ENCODE peak calls at places on chromosomes 12 and 14, in ten cellular contexts. V is astrocyte of the cerebellum, O is B cell, L is K562, K is choroid plexus epithelial cell, H is AG10803, J is AG04450, P is OCI-LY7, Y is left ventricle myocardium inferior, N is PC-3. G is an unnamed sample.

GRCh38 chr12:109583733-109584132 is 10.1 kb downstream of the MVK start:
- DNase-seq in O (no peak), L (no peak), Y (no peak), N (no peak), K (no peak), P (no peak), H (no peak), V (no peak), J (no peak), G (no peak)

GRCh38 chr12:14207946-14208612 is 157.4 kb upstream of the ATF7IP start:
- DNase-seq in P (no peak), H (no peak), L (no peak), J (no peak), Y (no peak), V (no peak), O (no peak), N (peak), K (no peak), G (no peak)

GRCh38 chr12:49541140-49541861 is 2.5 kb downstream of the KCNH3 start:
- DNase-seq in H (no peak), P (no peak), Y (no peak), N (no peak), O (peak), L (no peak), V (no peak), K (no peak), J (no peak), G (no peak)

GRCh38 chr12:101855364-101855884 is 22.0 kb upstream of the DRAM1 start:
- DNase-seq in Y (no peak), L (peak), V (no peak), H (peak), P (no peak), N (no peak), K (peak), J (no peak), O (no peak), G (no peak)

GRCh38 chr12:23049180-23049579 is 424.2 kb downstream of the ETNK1 start:
- DNase-seq in K (peak), L (no peak), H (no peak), Y (no peak), N (no peak), P (peak), O (no peak), V (no peak), J (no peak), G (no peak)

GRCh38 chr14:65847065-65847847 is 434.7 kb downstream of the FUT8 start:
- DNase-seq in P (peak), H (no peak), V (no peak), L (no peak), K (no peak), O (peak), N (no peak), Y (no peak), J (no peak), G (no peak)

GRCh38 chr14:24695265-24696241 is 61.6 kb upstream of the GZMB start:
- DNase-seq in O (no peak), K (no peak), N (no peak), V (no peak), P (peak), H (no peak), L (no peak), J (no peak), Y (no peak), G (no peak)

GRCh38 chr12:104557488-104558195 is 100.9 kb downstream of the CHST11 start:
- DNase-seq in Y (no peak), H (no peak), P (no peak), V (no peak), L (no peak), K (no peak), N (no peak), O (no peak), J (no peak), G (no peak)

GRCh38 chr14:89166650-89167049 is 250.4 kb downstream of the FOXN3 start:
- DNase-seq in L (no peak), N (no peak), P (no peak), V (no peak), O (no peak), H (no peak), J (no peak), K (no peak), Y (no peak), G (no peak)

GRCh38 chr12:68237068-68237467 is 11.5 kb upstream of the IL26 start:
- DNase-seq in V (no peak), K (peak), H (no peak), J (no peak), N (no peak), P (no peak), Y (no peak), O (no peak), L (no peak), G (no peak)

GRCh38 chr14:37579250-37579649 is 15.8 kb downstream of the FOXA1 start:
- DNase-seq in H (no peak), K (no peak), N (no peak), O (no peak), J (no peak), L (no peak), P (no peak), Y (no peak), V (no peak), G (no peak)

GRCh38 chr12:116320839-116321238 is 43.3 kb upstream of the MED13L start:
- DNase-seq in V (no peak), H (peak), K (no peak), L (no peak), P (no peak), N (peak), Y (no peak), J (no peak), O (no peak), G (no peak)

GRCh38 chr12:78697817-78698415 is 166.7 kb upstream of the SYT1 start:
- DNase-seq in L (no peak), K (peak), H (no peak), J (no peak), N (peak), O (no peak), P (no peak), V (no peak), Y (no peak), G (no peak)

GRCh38 chr12:49876070-49876469 is 27.6 kb downstream of the FAIM2 start:
- DNase-seq in L (no peak), P (no peak), H (no peak), O (no peak), Y (no peak), K (no peak), V (no peak), N (no peak), J (no peak), G (no peak)

GRCh38 chr12:112549031-112549430 is 130.3 kb downstream of the PTPN11 start:
- DNase-seq in V (no peak), Y (no peak), K (no peak), O (no peak), H (no peak), N (no peak), P (no peak), L (no peak), J (no peak), G (no peak)

GRCh38 chr12:53660064-53660463 is 15.8 kb downstream of the ATP5MC2 start:
- DNase-seq in V (no peak), Y (no peak), L (peak), N (no peak), J (no peak), O (no peak), H (peak), P (no peak), K (peak), G (no peak)

GRCh38 chr14:50875359-50876090 is 3.7 kb downstream of the ABHD12B start:
- DNase-seq in V (peak), O (peak), J (no peak), H (peak), L (no peak), N (no peak), K (peak), Y (no peak), P (peak), G (no peak)

GRCh38 chr14:52076334-52076733 is 7.5 kb upstream of the NID2 start:
- DNase-seq in K (no peak), J (no peak), H (peak), O (no peak), L (no peak), P (no peak), Y (no peak), V (no peak), N (peak), G (no peak)

GRCh38 chr12:51326762-51327439 is 2.9 kb upstream of the BIN2 start:
- DNase-seq in L (peak), H (peak), K (peak), V (no peak), N (peak), P (peak), Y (no peak), O (peak), J (no peak), G (no peak)

GRCh38 chr12:49043856-49044258 is 16.7 kb downstream of the KMT2D start:
- DNase-seq in V (peak), Y (peak), K (peak), N (peak), H (peak), P (peak), J (no peak), L (peak), O (peak), G (no peak)

GRCh38 chr12:105076098-105076497 is 8.2 kb downstream of the ALDH1L2 start:
- DNase-seq in H (peak), L (no peak), K (peak), Y (no peak), P (no peak), V (no peak), J (no peak), O (no peak), N (peak), G (peak)

GRCh38 chr14:103627073-103628025 is 1.7 kb upstream of the KLC1 start:
- DNase-seq in K (no peak), N (peak), L (no peak), V (no peak), P (no peak), O (no peak), J (no peak), Y (no peak), H (no peak), G (no peak)

GRCh38 chr12:89880695-89881350 is 172.2 kb upstream of the ATP2B1 start:
- DNase-seq in K (no peak), P (peak), L (no peak), O (peak), Y (no peak), N (no peak), H (no peak), J (no peak), V (no peak), G (no peak)

GRCh38 chr14:71988954-71989353 is 56.7 kb downstream of the RGS6 start:
- DNase-seq in J (no peak), P (no peak), Y (peak), O (no peak), H (no peak), N (no peak), K (no peak), L (no peak), V (no peak), G (no peak)

GRCh38 chr12:113788020-113788856 is 177.9 kb downstream of the RBM19 start:
- DNase-seq in N (peak), O (no peak), Y (no peak), V (no peak), J (no peak), L (no peak), K (peak), P (no peak), H (peak), G (no peak)

GRCh38 chr14:63752449-63753169 is 24.7 kb upstream of the SGPP1 start:
- DNase-seq in L (no peak), V (peak), H (peak), J (peak), Y (no peak), N (peak), P (no peak), O (no peak), K (peak), G (no peak)

GRCh38 chr14:81031488-81031887 is 76.1 kb downstream of the TSHR start:
- DNase-seq in P (no peak), V (no peak), L (no peak), J (no peak), K (no peak), H (no peak), N (no peak), O (no peak), Y (no peak), G (no peak)

GRCh38 chr14:24243336-24243836 is 963 bp upstream of the TINF2 start:
- DNase-seq in P (peak), V (no peak), J (no peak), O (peak), L (no peak), N (peak), Y (no peak), K (peak), H (no peak), G (no peak)

GRCh38 chr14:101791919-101792572 is 30.5 kb downstream of the PPP2R5C start:
- DNase-seq in J (peak), V (peak), H (peak), N (peak), P (peak), K (peak), L (no peak), O (peak), Y (no peak), G (peak)

GRCh38 chr14:51442513-51443175 is 202.6 kb downstream of the TMX1 start:
- DNase-seq in L (no peak), V (peak), N (peak), O (no peak), J (peak), Y (no peak), H (peak), K (peak), P (no peak), G (peak)

GRCh38 chr12:58443273-58443980 is 476.9 kb downstream of the LRIG3 start:
- DNase-seq in N (peak), O (no peak), K (peak), L (no peak), J (no peak), H (peak), Y (no peak), P (peak), V (no peak), G (no peak)

GRCh38 chr14:97368900-97369564 is 571.9 kb downstream of the VRK1 start:
- DNase-seq in J (no peak), Y (no peak), V (no peak), P (no peak), N (no peak), K (no peak), L (no peak), O (no peak), H (no peak), G (no peak)

GRCh38 chr12:104590002-104590401 is 133.3 kb downstream of the CHST11 start:
- DNase-seq in V (no peak), K (no peak), O (no peak), H (no peak), J (no peak), N (no peak), L (no peak), Y (no peak), P (no peak), G (no peak)

GRCh38 chr12:58745348-58746125 is 174.8 kb downstream of the LRIG3 start:
- DNase-seq in N (peak), Y (no peak), V (no peak), O (no peak), P (no peak), K (no peak), H (no peak), J (no peak), L (no peak), G (no peak)

GRCh38 chr12:123126294-123127144 is 24.4 kb downstream of the PITPNM2 start:
- DNase-seq in H (peak), V (peak), L (peak), O (no peak), N (peak), K (peak), P (no peak), Y (no peak), J (peak), G (peak)

GRCh38 chr14:103897075-103897947 is 30.9 kb upstream of the TDRD9 start:
- DNase-seq in N (no peak), P (no peak), H (no peak), K (no peak), Y (peak), O (no peak), V (no peak), L (no peak), J (no peak), G (no peak)

GRCh38 chr14:32374155-32374554 is 45.1 kb downstream of the AKAP6 start:
- DNase-seq in K (peak), Y (no peak), H (no peak), P (no peak), V (no peak), L (no peak), J (no peak), O (no peak), N (peak), G (no peak)

GRCh38 chr12:124667671-124668337 is 100.4 kb upstream of the NCOR2 start:
- DNase-seq in O (no peak), K (no peak), J (no peak), N (no peak), H (no peak), Y (no peak), V (no peak), L (no peak), P (no peak), G (no peak)

GRCh38 chr12:644818-645552 is 18.3 kb downstream of the NINJ2 start:
- DNase-seq in K (peak), J (no peak), V (peak), O (no peak), P (no peak), L (no peak), H (peak), N (no peak), Y (no peak), G (no peak)

GRCh38 chr12:644293-644639 is 19.0 kb downstream of the NINJ2 start:
- DNase-seq in V (no peak), Y (no peak), N (no peak), K (no peak), L (no peak), H (no peak), J (no peak), O (no peak), P (no peak), G (no peak)

GRCh38 chr12:643478-644292 is 19.6 kb downstream of the NINJ2 start:
- DNase-seq in V (no peak), K (no peak), N (no peak), P (peak), Y (peak), O (peak), H (peak), L (peak), J (no peak), G (no peak)

GRCh38 chr12:645563-646071 is 17.6 kb downstream of the NINJ2 start:
- DNase-seq in V (no peak), J (no peak), K (peak), O (no peak), H (peak), L (no peak), N (peak), Y (peak), P (no peak), G (no peak)

GRCh38 chr12:642633-643477 is 20.4 kb downstream of the NINJ2 start:
- DNase-seq in H (peak), N (no peak), L (peak), O (peak), J (no peak), K (peak), V (no peak), Y (peak), P (peak), G (peak)
- TF ChIP-seq CTCF in H (no peak), N (no peak), L (peak), O (peak), J (peak), K (peak), V (peak), Y (peak), P (peak), G (peak)

GRCh38 chr14:75979071-75979571 is 2.7 kb downstream of the TGFB3 start:
- DNase-seq in P (peak), Y (no peak), V (no peak), J (no peak), K (peak), N (peak), O (peak), L (peak), H (peak), G (no peak)
- TF ChIP-seq CTCF in P (peak), Y (peak), V (peak), J (peak), K (peak), N (peak), O (peak), L (peak), H (peak), G (peak)

GRCh38 chr12:4417471-4417870 is 28.1 kb downstream of the FGF6 start:
- DNase-seq in P (no peak), J (no peak), Y (no peak), O (no peak), N (no peak), H (no peak), L (no peak), V (no peak), K (peak), G (no peak)

GRCh38 chr12:4422985-4423384 is 22.6 kb downstream of the FGF6 start:
- DNase-seq in J (no peak), P (no peak), V (no peak), K (no peak), H (no peak), N (no peak), L (no peak), O (no peak), Y (no peak), G (no peak)

GRCh38 chr12:4418913-4419312 is 26.7 kb downstream of the FGF6 start:
- DNase-seq in L (no peak), J (no peak), O (no peak), N (no peak), Y (no peak), K (no peak), P (no peak), V (no peak), H (no peak), G (no peak)

GRCh38 chr12:4423528-4424195 is 22.0 kb downstream of the FGF6 start:
- DNase-seq in O (no peak), L (no peak), K (no peak), N (no peak), V (no peak), H (no peak), Y (no peak), J (no peak), P (no peak), G (no peak)

DNA sequence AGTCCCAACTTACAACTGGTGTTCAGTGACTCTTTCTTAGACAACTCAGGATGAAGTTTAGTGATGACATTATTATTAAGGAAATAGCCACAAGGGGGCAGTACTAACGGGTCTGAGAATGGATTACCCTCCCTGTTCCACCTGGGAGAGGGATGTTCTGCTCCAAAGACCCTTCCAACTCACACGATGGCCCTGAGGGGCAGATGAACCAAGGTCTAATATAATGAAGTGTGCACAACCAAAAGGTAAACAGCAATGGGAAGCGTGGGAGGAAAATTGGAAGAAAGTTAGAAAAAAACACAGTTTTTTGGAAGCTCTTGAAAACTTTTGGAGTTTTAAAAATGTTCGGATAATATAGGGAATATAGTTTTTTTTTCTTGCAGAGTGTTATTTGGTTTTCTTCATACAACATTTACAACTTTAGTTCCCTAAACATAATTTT is 24.0 kb downstream of the FGF6 start:
- DNase-seq in H (peak), L (peak), K (peak), P (peak), J (no peak), V (peak), N (peak), O (peak), Y (no peak), G (no peak)
- TF ChIP-seq CTCF in H (peak), L (peak), K (peak), P (peak), J (peak), V (peak), N (peak), O (peak), Y (peak), G (peak)

GRCh38 chr12:74021937-74022336 is 515.7 kb upstream of the ATXN7L3B start:
- DNase-seq in P (peak), K (peak), O (no peak), Y (peak), N (peak), J (no peak), L (peak), V (peak), H (no peak), G (no peak)
- TF ChIP-seq CTCF in P (peak), K (peak), O (no peak), Y (peak), N (peak), J (no peak), L (peak), V (peak), H (peak), G (peak)

DNA sequence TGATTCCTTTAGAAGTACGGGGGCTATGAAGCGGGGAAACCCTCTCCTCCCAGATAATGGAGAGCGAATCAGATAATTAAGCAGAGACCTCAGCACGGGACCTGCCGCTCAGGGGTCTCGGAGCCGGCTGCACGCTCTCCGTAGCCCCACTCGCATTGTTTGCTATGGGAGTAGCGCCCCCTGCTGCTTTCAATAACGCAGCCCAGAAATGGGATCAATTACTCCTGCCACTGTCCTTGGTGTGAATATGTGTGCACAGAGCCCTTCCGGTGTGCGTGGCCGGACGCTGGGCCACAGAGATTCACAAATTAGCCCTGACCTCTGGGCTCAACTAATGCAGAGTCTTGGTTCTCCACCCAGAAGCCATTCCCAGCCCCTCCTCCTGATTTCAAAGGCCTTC is 76.4 kb upstream of the TMEM132C start:
- DNase-seq in Y (no peak), V (no peak), L (no peak), N (peak), O (no peak), H (no peak), P (no peak), K (no peak), J (no peak), G (no peak)
- TF ChIP-seq CTCF in Y (peak), V (peak), L (no peak), N (peak), O (no peak), H (no peak), P (peak), K (no peak), J (no peak), G (no peak)

DNA sequence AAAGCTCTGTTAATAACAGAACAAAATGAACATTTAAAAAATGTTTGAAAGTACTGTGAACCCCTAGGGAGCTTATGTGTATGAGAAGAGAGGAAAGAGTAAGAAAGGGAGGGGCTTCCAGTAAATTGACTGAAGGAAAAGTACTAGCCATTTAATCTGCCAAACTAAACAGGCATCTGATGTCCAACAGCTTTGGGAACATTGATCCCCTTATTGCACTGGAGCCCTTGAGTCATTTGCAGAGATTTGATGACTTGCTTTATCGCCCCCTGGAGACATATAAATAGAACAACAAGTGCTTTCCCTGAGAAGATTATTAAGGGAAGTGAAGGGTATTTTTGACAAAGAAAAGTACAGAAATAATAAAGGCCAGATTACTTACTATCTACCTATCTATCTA is 319.3 kb upstream of the NOVA1 start:
- DNase-seq in J (no peak), P (peak), K (peak), L (peak), V (peak), N (peak), H (peak), O (no peak), Y (no peak), G (peak)
- TF ChIP-seq CTCF in J (no peak), P (peak), K (peak), L (no peak), V (peak), N (peak), H (peak), O (no peak), Y (peak), G (peak)